ENCODE peak calls at places on chromosomes 2 and 18, in five cellular contexts. D is MM.1S, V is GM06990, Y is adrenal gland, M is bronchial epithelial cell. F is an unnamed sample. For H3K36me3, the result is how much of the 10 kb centered on the place peaks cover.

GRCh38 chr2:72673279-72673678 is 152.6 kb downstream of the EXOC6B start:
- DNase-seq in M (peak), V (no peak), Y (no peak), D (no peak), F (no peak)

GRCh38 chr2:126971481-126972271 is 73.0 kb downstream of the TEX51 start:
- DNase-seq in V (peak), D (peak), M (peak), Y (peak), F (peak)

GRCh38 chr18:30361864-30362540 is 680.5 kb downstream of the DSC3 start:
- DNase-seq in D (no peak), M (no peak), Y (no peak), V (no peak), F (no peak)

GRCh38 chr2:240999873-241000541 is 1.6 kb downstream of the SNED1 start:
- DNase-seq in Y (no peak), D (no peak), V (no peak), M (no peak), F (no peak)

GRCh38 chr2:170771049-170771937 is 1.1 kb downstream of the ERICH2 start:
- DNase-seq in Y (no peak), D (no peak), M (no peak), V (peak), F (no peak)

GRCh38 chr2:233813236-233814062 is 35.3 kb downstream of the MROH2A start:
- DNase-seq in V (no peak), D (no peak), M (no peak), Y (no peak), F (no peak)

GRCh38 chr2:218727502-218728165 is 17.0 kb downstream of the TTLL4 start:
- DNase-seq in Y (no peak), D (peak), M (peak), V (no peak), F (no peak)

GRCh38 chr18:48990497-48991298 is 39.9 kb upstream of the SMAD7 start:
- DNase-seq in M (peak), D (no peak), Y (peak), V (no peak), F (no peak)

GRCh38 chr2:1553671-1554295 is 140.5 kb downstream of the TPO start:
- DNase-seq in Y (no peak), M (peak), D (no peak), V (no peak), F (peak)

GRCh38 chr2:135688002-135688401 is 53.7 kb upstream of the UBXN4 start:
- DNase-seq in M (no peak), Y (no peak), D (no peak), V (no peak), F (no peak)

GRCh38 chr2:15223887-15224286 is 337.2 kb downstream of the NBAS start:
- DNase-seq in D (no peak), M (peak), V (no peak), Y (no peak), F (no peak)

GRCh38 chr2:83233284-83233683 is 1225.8 kb downstream of the SUCLG1 start:
- DNase-seq in V (no peak), D (no peak), M (peak), Y (no peak), F (no peak)

GRCh38 chr18:25503567-25504081 is 151.7 kb upstream of the ZNF521 start:
- DNase-seq in Y (peak), V (no peak), D (no peak), M (peak), F (peak)

GRCh38 chr2:189178726-189179606 is 595 bp downstream of the COL5A2 start:
- DNase-seq in M (peak), V (no peak), Y (no peak), D (no peak), F (peak)

GRCh38 chr2:231563378-231563961 is 29.2 kb upstream of the TEX44 start:
- DNase-seq in M (peak), V (no peak), Y (peak), D (peak), F (peak)

GRCh38 chr2:238868067-238868524 is 20.2 kb downstream of the TWIST2 start:
- DNase-seq in D (no peak), V (no peak), M (no peak), Y (no peak), F (no peak)

GRCh38 chr2:238872026-238872425 is 24.1 kb downstream of the TWIST2 start:
- DNase-seq in V (no peak), D (no peak), M (no peak), Y (no peak), F (no peak)

GRCh38 chr2:238866656-238867277 is 18.9 kb downstream of the TWIST2 start:
- DNase-seq in V (no peak), D (no peak), M (no peak), Y (no peak), F (no peak)

GRCh38 chr2:238868616-238869292 is 20.9 kb downstream of the TWIST2 start:
- DNase-seq in M (peak), D (no peak), Y (no peak), V (no peak), F (peak)

DNA sequence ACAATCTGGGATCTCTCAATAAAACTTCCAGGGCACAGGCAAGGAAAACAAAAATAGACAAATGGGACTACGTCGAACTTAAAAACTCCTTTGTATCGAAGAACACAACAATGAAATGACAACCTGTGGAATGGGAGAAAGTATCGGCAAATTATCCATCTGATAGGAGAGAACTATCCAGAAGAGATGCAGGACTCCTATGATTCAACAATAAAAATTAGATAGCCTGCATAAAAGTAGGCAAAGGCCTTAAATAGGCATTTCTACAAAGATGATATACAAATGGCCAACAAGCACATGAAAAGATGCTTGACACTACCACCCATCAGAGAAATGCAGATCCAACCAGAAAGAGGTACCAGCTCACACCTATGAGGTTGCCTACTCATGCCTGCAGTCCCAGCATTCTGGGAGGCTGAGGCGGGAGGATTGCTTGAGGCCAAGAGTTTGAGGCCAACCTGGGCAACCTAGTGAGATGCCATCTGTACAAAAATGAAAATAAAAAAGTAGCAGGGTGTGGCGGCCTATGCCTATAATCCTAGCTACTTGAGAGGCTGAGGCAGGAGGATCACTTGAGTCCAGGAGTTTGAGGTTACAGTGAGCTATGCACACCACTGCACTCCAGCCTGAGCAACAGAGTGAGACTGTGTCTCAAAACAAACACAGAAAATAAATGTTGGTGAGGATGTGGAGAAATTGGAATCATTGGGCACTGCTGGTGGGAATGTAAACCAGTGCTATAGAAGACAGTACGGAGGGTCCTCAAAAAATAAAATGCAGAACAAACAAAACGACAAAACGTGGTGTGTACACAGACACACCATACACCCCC is 21.6 kb downstream of the TWIST2 start:
- DNase-seq in D (no peak), Y (no peak), M (no peak), V (no peak), F (no peak)
- H3K36me3 ChIP-seq in D (under half), Y (under half), M (under half), V (under half), F (under half)

GRCh38 chr2:191347154-191347553 is 102.0 kb downstream of the MYO1B start:
- DNase-seq in M (no peak), Y (no peak), D (no peak), V (no peak), F (no peak)

GRCh38 chr2:191343796-191344338 is 98.7 kb downstream of the MYO1B start:
- DNase-seq in V (no peak), M (no peak), Y (no peak), D (no peak), F (no peak)

GRCh38 chr2:191347881-191348280 is 102.7 kb downstream of the MYO1B start:
- DNase-seq in M (no peak), D (no peak), Y (no peak), V (no peak), F (no peak)

GRCh38 chr2:191349990-191350389 is 104.8 kb downstream of the MYO1B start:
- DNase-seq in Y (no peak), M (no peak), D (no peak), V (no peak), F (no peak)

GRCh38 chr2:191345788-191346187 is 100.6 kb downstream of the MYO1B start:
- DNase-seq in M (peak), V (no peak), D (no peak), Y (no peak), F (no peak)
- H3K36me3 ChIP-seq in M (under half), V (under half), D (under half), Y (under half), F (under half)

GRCh38 chr2:124699001-124699565 is 674.0 kb downstream of the CNTNAP5 start:
- DNase-seq in V (no peak), D (peak), Y (no peak), M (no peak), F (no peak)

GRCh38 chr2:124689348-124689747 is 664.3 kb downstream of the CNTNAP5 start:
- DNase-seq in D (no peak), M (no peak), V (no peak), Y (no peak), F (no peak)

GRCh38 chr2:124692707-124693106 is 667.6 kb downstream of the CNTNAP5 start:
- DNase-seq in M (no peak), D (no peak), V (no peak), Y (no peak), F (no peak)

GRCh38 chr2:124693156-124693555 is 668.1 kb downstream of the CNTNAP5 start:
- DNase-seq in M (no peak), D (no peak), Y (no peak), V (no peak), F (no peak)
- H3K36me3 ChIP-seq in M (under half), D (under half), Y (under half), V (under half), F (under half)

GRCh38 chr2:230429513-230429912 is 13.5 kb downstream of the SP100 start:
- DNase-seq in Y (no peak), D (no peak), M (no peak), V (no peak), F (no peak)

GRCh38 chr2:230434677-230435324 is 18.8 kb downstream of the SP100 start:
- DNase-seq in V (no peak), Y (no peak), M (no peak), D (no peak), F (no peak)

GRCh38 chr2:230425377-230425776 is 9.4 kb downstream of the SP100 start:
- DNase-seq in V (no peak), M (no peak), D (no peak), Y (no peak), F (no peak)

GRCh38 chr2:230435431-230435830 is 19.4 kb downstream of the SP100 start:
- DNase-seq in Y (no peak), M (peak), V (no peak), D (no peak), F (no peak)

GRCh38 chr2:230430957-230431635 is 15.1 kb downstream of the SP100 start:
- DNase-seq in M (no peak), Y (no peak), D (no peak), V (no peak), F (no peak)
- H3K36me3 ChIP-seq in M (under half), Y (under half), D (under half), V (under half), F (under half)

F was measured in uterus.